ENCODE peak calls at places on chromosomes 6 and 20, in five cellular contexts. H is GM06990, N is endodermal cell, S is heart right ventricle, J is fibroblast of the aortic adventitia. B is an unnamed sample.

GRCh38 chr6:47741807-47742206 is 40.0 kb upstream of the OPN5 start:
- DNase-seq in H (peak), N (no peak), S (peak), J (peak), B (peak)

GRCh38 chr20:62727584-62728027 is 19.0 kb downstream of the NTSR1 start:
- DNase-seq in H (no peak), N (no peak), S (no peak), J (no peak), B (no peak)

GRCh38 chr20:40961176-40961575 is 67.4 kb upstream of the TOP1 start:
- DNase-seq in H (no peak), N (no peak), S (no peak), J (no peak), B (no peak)

GRCh38 chr20:19828233-19828632 is 70.2 kb downstream of the RIN2 start:
- DNase-seq in H (peak), N (no peak), S (no peak), J (no peak), B (no peak)

GRCh38 chr6:56753801-56754200 is 111.1 kb upstream of the DST start:
- DNase-seq in H (no peak), N (no peak), S (no peak), J (no peak), B (no peak)

GRCh38 chr6:137884428-137884827 is 17.4 kb downstream of the TNFAIP3 start:
- DNase-seq in H (no peak), N (no peak), S (no peak), J (no peak), B (no peak)

GRCh38 chr20:43658068-43658722 is 8.7 kb upstream of the MYBL2 start:
- DNase-seq in H (no peak), N (peak), S (no peak), J (no peak), B (peak)

GRCh38 chr6:38158762-38159350 is 339.3 kb downstream of the ZFAND3 start:
- DNase-seq in H (no peak), N (no peak), S (no peak), J (no peak), B (no peak)

GRCh38 chr20:36852187-36852586 is 23.8 kb upstream of the TLDC2 start:
- DNase-seq in H (peak), N (peak), S (no peak), J (no peak), B (peak)

GRCh38 chr6:10146723-10147451 is 268.0 kb downstream of the TFAP2A start:
- DNase-seq in H (peak), N (peak), S (peak), J (peak), B (peak)

GRCh38 chr6:21599074-21599639 is 5.6 kb downstream of the SOX4 start:
- DNase-seq in H (no peak), N (no peak), S (no peak), J (peak), B (no peak)

GRCh38 chr6:21598662-21599061 is 5.1 kb downstream of the SOX4 start:
- DNase-seq in H (no peak), N (no peak), S (no peak), J (peak), B (no peak)

GRCh38 chr6:21597243-21597682 is 3.7 kb downstream of the SOX4 start:
- DNase-seq in H (no peak), N (no peak), S (no peak), J (no peak), B (no peak)

GRCh38 chr6:21596379-21597242 is 3.1 kb downstream of the SOX4 start:
- DNase-seq in H (peak), N (peak), S (peak), J (peak), B (peak)

DNA sequence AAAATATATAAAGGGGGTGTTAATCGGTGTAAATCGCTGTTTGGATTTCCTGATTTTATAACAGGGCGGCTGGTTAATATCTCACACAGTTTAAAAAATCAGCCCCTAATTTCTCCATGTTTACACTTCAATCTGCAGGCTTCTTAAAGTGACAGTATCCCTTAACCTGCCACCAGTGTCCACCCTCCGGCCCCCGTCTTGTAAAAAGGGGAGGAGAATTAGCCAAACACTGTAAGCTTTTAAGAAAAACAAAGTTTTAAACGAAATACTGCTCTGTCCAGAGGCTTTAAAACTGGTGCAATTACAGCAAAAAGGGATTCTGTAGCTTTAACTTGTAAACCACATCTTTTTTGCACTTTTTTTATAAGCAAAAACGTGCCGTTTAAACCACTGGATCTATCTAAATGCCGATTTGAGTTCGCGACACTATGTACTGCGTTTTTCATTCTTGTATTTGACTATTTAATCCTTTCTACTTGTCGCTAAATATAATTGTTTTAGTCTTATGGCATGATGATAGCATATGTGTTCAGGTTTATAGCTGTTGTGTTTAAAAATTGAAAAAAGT is 4.2 kb downstream of the SOX4 start:
- DNase-seq in H (no peak), N (no peak), S (no peak), J (peak), B (no peak)
- H3K4me3 ChIP-seq in H (peak), N (peak), S (peak), J (peak), B (peak)

DNA sequence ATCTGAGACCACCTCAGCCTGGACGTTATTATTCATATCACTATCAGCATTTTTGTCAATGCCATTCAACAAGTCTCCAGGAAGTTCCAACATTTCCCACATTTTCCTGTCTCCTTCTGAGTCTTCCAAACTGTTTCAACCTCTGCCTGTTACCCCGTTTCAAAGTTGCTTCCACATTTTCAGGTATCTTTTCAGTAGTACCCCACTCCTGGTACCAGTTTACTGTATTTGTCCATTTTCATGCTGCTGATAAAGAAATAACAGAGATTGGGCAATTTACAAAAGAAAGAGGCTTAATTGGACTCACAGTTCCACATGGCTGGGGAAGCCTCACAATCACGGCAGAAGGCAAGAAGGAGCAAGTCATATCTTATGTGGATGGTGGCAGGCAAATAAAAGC is 565.5 kb downstream of the FRK start:
- DNase-seq in H (no peak), N (no peak), S (no peak), J (no peak), B (no peak)
- H3K4me3 ChIP-seq in H (no peak), N (no peak), S (no peak), J (no peak), B (no peak)

DNA sequence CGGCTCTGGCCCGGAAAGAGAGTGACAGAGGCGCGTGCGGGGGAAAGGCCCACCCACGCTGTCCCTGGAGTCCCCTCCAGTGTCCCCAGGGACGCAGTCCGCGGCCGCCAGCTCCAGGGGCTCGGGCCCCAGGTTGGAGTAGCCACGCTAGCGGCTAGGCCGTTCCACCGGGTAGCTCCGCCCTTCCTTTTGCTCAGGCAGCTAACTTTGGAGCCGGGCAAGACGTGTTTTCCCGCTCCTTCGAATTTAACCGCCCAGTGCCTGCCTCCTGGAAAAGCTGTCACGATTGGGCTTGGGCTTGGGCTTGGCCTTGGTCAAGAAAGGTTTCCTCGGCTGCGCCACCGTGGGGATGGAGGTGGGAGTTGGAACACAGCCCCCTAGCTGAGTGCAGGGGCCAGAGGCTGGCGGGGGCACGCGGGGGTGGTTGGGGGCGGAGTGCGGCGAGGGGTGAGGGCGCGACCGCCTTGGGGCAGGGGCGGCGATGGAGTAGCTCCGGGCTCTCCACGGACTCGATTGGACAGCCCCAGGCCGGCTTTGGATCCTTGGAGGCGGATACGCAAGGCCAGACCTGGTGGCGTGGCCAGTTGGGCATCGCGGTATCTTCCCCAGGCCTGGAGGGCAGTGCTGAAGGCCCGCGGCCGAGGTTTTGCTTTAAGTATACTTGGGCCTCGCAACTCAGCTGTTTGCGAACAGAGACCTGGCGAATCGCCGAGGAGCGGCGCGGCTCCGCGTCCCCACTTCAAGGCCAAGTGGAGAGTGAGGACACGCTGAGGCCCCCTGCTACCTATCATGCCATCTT is 4.5 kb downstream of the LINC00237 start:
- DNase-seq in H (peak), N (peak), S (no peak), J (no peak), B (no peak)
- H3K4me3 ChIP-seq in H (peak), N (peak), S (peak), J (no peak), B (no peak)

GRCh38 chr20:48931527-48932374 is 10.2 kb downstream of the ARFGEF2 start:
- DNase-seq in H (no peak), N (peak), S (no peak), J (no peak), B (no peak)
- H3K4me3 ChIP-seq in H (no peak), N (peak), S (no peak), J (no peak), B (no peak)